ENCODE peak calls at places on chromosomes 6 and 20, in seven cellular contexts. B is neuronal stem cell; D is aorta; S is upper lobe of right lung; U is H7; Z is CD8-positive, alpha-beta memory T cell; T is Caco-2. M is an unnamed sample. For H3K36me3, the result is how much of the 10 kb centered on the place peaks cover.

GRCh38 chr6:138593100-138593877 is 94.0 kb upstream of the NHSL1 start:
- DNase-seq in T (no peak), Z (no peak), D (peak), S (no peak), B (no peak), U (no peak), M (peak)

GRCh38 chr20:38798266-38798665 is 7.2 kb upstream of the PPP1R16B start:
- DNase-seq in Z (no peak), B (no peak), T (no peak), U (no peak), S (no peak), D (no peak), M (no peak)

GRCh38 chr6:50091641-50092040 is 41.9 kb upstream of the DEFB112 start:
- DNase-seq in T (no peak), U (no peak), Z (no peak), B (no peak), D (no peak), S (no peak), M (no peak)

GRCh38 chr6:113103618-113104390 is 753.3 kb upstream of the MARCKS start:
- DNase-seq in D (no peak), S (no peak), U (no peak), B (no peak), T (no peak), Z (no peak), M (no peak)

GRCh38 chr20:57117296-57117695 is 149.1 kb downstream of the BMP7 start:
- DNase-seq in S (no peak), U (peak), D (peak), B (no peak), T (no peak), Z (no peak), M (no peak)

GRCh38 chr6:95439741-95440140 is 137.6 kb upstream of the MANEA start:
- DNase-seq in U (no peak), D (no peak), B (no peak), T (no peak), S (no peak), Z (no peak), M (no peak)

GRCh38 chr20:51003776-51004175 is 19.1 kb downstream of the KCNG1 start:
- DNase-seq in S (no peak), D (no peak), B (no peak), Z (no peak), T (no peak), U (no peak), M (no peak)

GRCh38 chr6:99353126-99353525 is 3.7 kb upstream of the FAXC start:
- DNase-seq in U (no peak), T (no peak), B (no peak), S (no peak), Z (no peak), D (no peak), M (no peak)

GRCh38 chr6:10355115-10355702 is 59.7 kb downstream of the TFAP2A start:
- DNase-seq in T (no peak), D (no peak), S (no peak), U (no peak), Z (no peak), B (no peak), M (no peak)

GRCh38 chr6:152981989-152982767 is 663 bp downstream of the FBXO5 start:
- DNase-seq in Z (no peak), B (no peak), U (peak), T (peak), D (peak), S (peak), M (no peak)

GRCh38 chr6:8065519-8065911 is 1.3 kb upstream of the BLOC1S5 start:
- DNase-seq in U (no peak), D (no peak), Z (no peak), B (no peak), T (no peak), S (no peak), M (no peak)

GRCh38 chr20:63500902-63501817 is 2.3 kb upstream of the EEF1A2 start:
- DNase-seq in D (no peak), U (no peak), Z (no peak), T (peak), B (no peak), S (no peak), M (no peak)

GRCh38 chr20:49290608-49291191 is 12.8 kb upstream of the ZNFX1 start:
- DNase-seq in T (no peak), D (no peak), B (no peak), Z (no peak), U (no peak), S (no peak), M (no peak)
- H3K36me3 ChIP-seq in T (under half), D (under half), B (half or more), Z (under half), U (under half), S (half or more), M (under half)

GRCh38 chr6:43361269-43361668 is 8.2 kb downstream of the ZNF318 start:
- DNase-seq in U (no peak), Z (no peak), S (no peak), D (no peak), B (no peak), T (no peak), M (no peak)

GRCh38 chr6:43359831-43360230 is 9.6 kb downstream of the ZNF318 start:
- DNase-seq in U (no peak), S (no peak), T (no peak), Z (no peak), D (no peak), B (no peak), M (no peak)

GRCh38 chr6:43359381-43359780 is 10.1 kb downstream of the ZNF318 start:
- DNase-seq in D (no peak), S (no peak), T (no peak), U (no peak), B (no peak), Z (no peak), M (no peak)

GRCh38 chr6:43355862-43356590 is 13.4 kb downstream of the ZNF318 start:
- DNase-seq in B (no peak), D (no peak), T (no peak), S (no peak), U (peak), Z (no peak), M (no peak)
- H3K36me3 ChIP-seq in B (under half), D (under half), T (under half), S (half or more), U (under half), Z (under half), M (under half)

GRCh38 chr6:4950076-4950475 is 53.8 kb downstream of the RPP40 start:
- DNase-seq in S (no peak), T (no peak), Z (no peak), D (no peak), B (no peak), U (no peak), M (no peak)

GRCh38 chr6:4950849-4951533 is 52.8 kb downstream of the RPP40 start:
- DNase-seq in B (no peak), Z (no peak), T (no peak), D (no peak), S (no peak), U (no peak), M (no peak)

GRCh38 chr6:4957521-4958231 is 46.2 kb downstream of the RPP40 start:
- DNase-seq in S (no peak), U (peak), T (peak), B (no peak), Z (no peak), D (no peak), M (no peak)

GRCh38 chr6:4956625-4957024 is 47.2 kb downstream of the RPP40 start:
- DNase-seq in D (no peak), U (no peak), Z (no peak), T (no peak), S (no peak), B (no peak), M (no peak)

DNA sequence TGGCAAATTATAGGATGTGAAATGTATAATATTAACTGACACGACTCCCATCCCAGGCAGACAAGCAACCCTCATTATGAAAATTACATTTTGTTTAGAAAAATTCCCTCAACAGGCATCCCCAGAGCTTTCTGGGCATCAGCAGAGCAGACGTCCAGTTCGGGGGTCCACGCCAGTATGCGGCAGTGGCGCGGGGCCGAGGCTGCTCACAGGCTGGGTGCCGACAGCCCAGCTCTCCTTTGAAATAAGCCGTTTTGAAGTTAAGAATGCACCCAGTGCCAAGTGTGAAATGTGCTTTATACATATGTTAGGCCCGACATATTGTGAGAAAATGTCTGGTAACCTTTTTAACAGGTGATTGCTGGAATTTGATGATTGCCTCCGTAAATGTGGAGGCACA is 50.4 kb downstream of the RPP40 start:
- DNase-seq in T (no peak), Z (no peak), D (no peak), U (no peak), S (no peak), B (no peak), M (no peak)
- H3K36me3 ChIP-seq in T (under half), Z (under half), D (under half), U (under half), S (under half), B (under half), M (under half)

GRCh38 chr6:57180596-57180995 is 8.5 kb downstream of the BAG2 start:
- DNase-seq in D (no peak), S (no peak), U (no peak), B (no peak), T (no peak), Z (no peak), M (no peak)
- H3K36me3 ChIP-seq in D (under half), S (under half), U (under half), B (under half), T (under half), Z (under half), M (under half)

DNA sequence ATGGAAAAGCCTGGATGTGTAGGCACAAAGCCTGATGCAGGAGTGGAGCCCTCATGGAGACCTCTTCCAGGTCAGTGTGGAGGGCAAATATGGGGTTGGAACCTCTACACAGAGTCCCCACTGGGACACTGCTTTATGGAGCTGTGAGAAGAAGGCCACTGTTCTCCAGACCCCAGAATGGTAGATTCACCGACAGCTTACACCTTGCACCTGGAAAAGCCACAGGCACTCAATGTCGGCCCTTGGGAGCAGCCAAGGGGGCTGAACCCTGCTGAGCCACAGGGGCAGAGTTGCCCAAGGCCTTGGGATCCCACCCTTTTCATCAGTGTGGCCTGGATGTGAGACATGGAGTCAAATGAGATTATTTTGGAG is 24.9 kb downstream of the NCR2 start:
- DNase-seq in T (no peak), Z (no peak), D (no peak), U (no peak), S (no peak), B (no peak), M (no peak)
- H3K36me3 ChIP-seq in T (under half), Z (under half), D (under half), U (under half), S (under half), B (under half), M (under half)

DNA sequence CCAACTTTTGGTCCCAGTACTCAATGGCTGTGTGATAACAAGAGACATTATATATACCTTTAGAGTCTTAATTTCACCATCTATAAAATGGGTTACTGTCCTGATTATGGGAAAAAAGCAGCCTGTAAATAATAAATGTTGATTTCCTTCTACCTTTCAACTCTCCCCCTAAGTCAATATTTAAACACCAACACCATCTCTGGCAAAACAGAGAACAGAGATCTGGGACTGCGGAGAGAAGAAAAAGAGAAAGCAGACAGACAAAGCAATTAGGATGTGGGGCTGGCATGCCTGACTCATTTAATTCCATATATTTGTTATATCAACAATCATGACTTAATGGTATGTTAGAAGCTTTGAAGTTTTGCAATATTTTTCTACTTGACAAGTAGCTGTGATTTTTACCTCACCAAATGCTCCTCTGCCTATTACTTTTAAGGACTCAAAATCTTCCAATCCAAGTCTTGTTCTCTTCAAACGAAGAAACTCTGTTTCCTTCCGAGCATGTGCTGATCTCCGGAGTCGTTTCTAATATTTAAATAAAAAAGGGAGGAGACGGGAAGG is 23.3 kb downstream of the STK38 start:
- DNase-seq in D (no peak), Z (no peak), S (no peak), T (no peak), U (no peak), B (no peak), M (no peak)
- H3K36me3 ChIP-seq in D (under half), Z (half or more), S (half or more), T (under half), U (under half), B (under half), M (under half)

GRCh38 chr6:149691201-149691600 is 26.7 kb downstream of the LATS1 start:
- DNase-seq in B (no peak), Z (no peak), U (no peak), T (no peak), D (no peak), S (no peak), M (no peak)
- H3K36me3 ChIP-seq in B (under half), Z (under half), U (under half), T (under half), D (under half), S (half or more), M (half or more)

GRCh38 chr6:149680490-149680889 is 32.0 kb upstream of the KATNA1 start:
- DNase-seq in U (no peak), Z (no peak), T (no peak), S (no peak), B (no peak), D (no peak), M (no peak)
- H3K36me3 ChIP-seq in U (under half), Z (under half), T (under half), S (half or more), B (under half), D (under half), M (under half)

DNA sequence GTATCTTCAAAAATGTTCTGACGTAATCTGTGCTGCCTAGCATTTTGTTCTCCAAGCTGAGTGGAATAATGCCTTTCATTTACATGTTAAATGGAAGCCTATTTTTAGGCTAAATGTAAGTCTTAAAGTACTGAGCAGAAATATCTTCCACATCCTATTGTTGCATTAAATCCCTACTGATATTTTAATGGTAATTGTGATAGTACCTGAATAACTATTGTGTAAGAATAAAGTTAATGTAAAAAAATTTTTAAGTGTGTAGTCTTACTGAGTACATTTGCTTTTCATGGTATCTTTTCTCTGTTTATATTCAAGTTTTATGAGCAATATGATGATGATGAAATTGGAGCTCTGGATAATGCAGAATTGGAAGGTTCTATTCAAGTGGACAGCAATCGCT is 4.2 kb upstream of the ZC2HC1B start:
- DNase-seq in B (no peak), U (no peak), Z (no peak), S (no peak), T (no peak), D (no peak), M (no peak)
- H3K36me3 ChIP-seq in B (under half), U (under half), Z (half or more), S (half or more), T (under half), D (under half), M (under half)

GRCh38 chr20:15705975-15706374 is 867.3 kb downstream of the KIF16B start:
- DNase-seq in S (no peak), T (no peak), D (no peak), U (no peak), Z (no peak), B (no peak), M (no peak)

GRCh38 chr20:15703171-15703911 is 869.9 kb downstream of the KIF16B start:
- DNase-seq in T (no peak), U (no peak), B (no peak), Z (no peak), S (no peak), D (no peak), M (no peak)

GRCh38 chr20:15711177-15711576 is 862.1 kb downstream of the KIF16B start:
- DNase-seq in T (no peak), B (no peak), D (no peak), Z (no peak), S (no peak), U (no peak), M (no peak)

GRCh38 chr20:15706719-15707118 is 866.5 kb downstream of the KIF16B start:
- DNase-seq in U (no peak), D (no peak), S (no peak), Z (no peak), T (no peak), B (no peak), M (no peak)

GRCh38 chr20:15708984-15709598 is 864.2 kb downstream of the KIF16B start:
- DNase-seq in T (peak), Z (no peak), D (peak), U (peak), B (no peak), S (peak), M (no peak)
- H3K36me3 ChIP-seq in T (under half), Z (under half), D (under half), U (under half), B (under half), S (under half), M (under half)